ENCODE peak calls at places on chromosomes 4 and X, in five cellular contexts. E, X, U, Z and B are unnamed samples.

GRCh38 chrX:123088331-123088730 is 95.7 kb upstream of the GRIA3 start:
- ATAC-seq in E (no peak), U (no peak), X (no peak), Z (no peak), B (no peak)

GRCh38 chrX:19094654-19095053 is 27.6 kb downstream of the ADGRG2 start:
- ATAC-seq in Z (no peak), U (no peak), E (no peak), X (no peak), B (no peak)

GRCh38 chr4:53802500-53802899 is 211.2 kb upstream of the LNX1 start:
- ATAC-seq in U (no peak), E (no peak), Z (no peak), X (no peak), B (no peak)

GRCh38 chr4:180057198-180057821 is 2185.9 kb upstream of the TENM3 start:
- ATAC-seq in E (no peak), X (no peak), Z (no peak), U (peak; percentile 38), B (no peak)

GRCh38 chrX:70134116-70134477 is 850 bp downstream of the IGBP1 start:
- ATAC-seq in Z (peak; percentile 21), U (no peak), E (no peak), X (peak; percentile 4), B (no peak)

GRCh38 chr4:138984647-138985046 is 30.9 kb upstream of the NOCT start:
- ATAC-seq in E (no peak), Z (no peak), X (no peak), U (no peak), B (no peak)

GRCh38 chr4:53476232-53477037 is 99.0 kb downstream of the FIP1L1 start:
- ATAC-seq in Z (peak; percentile 65), U (peak; percentile 54), X (no peak), E (no peak), B (no peak)

GRCh38 chr4:108350332-108350731 is 181.6 kb upstream of the LEF1 start:
- ATAC-seq in E (no peak), U (no peak), Z (no peak), X (no peak), B (no peak)

GRCh38 chr4:142534994-142535393 is 311.1 kb downstream of the INPP4B start:
- ATAC-seq in Z (no peak), U (no peak), X (peak; percentile 58), E (no peak), B (no peak)

GRCh38 chr4:113331811-113332210 is 282.4 kb downstream of the ANK2 start:
- ATAC-seq in Z (peak; percentile 51), X (no peak), U (peak; percentile 67), E (no peak), B (no peak)

GRCh38 chr4:175674219-175674618 is 137.8 kb downstream of the GPM6A start:
- ATAC-seq in U (peak; percentile 49), Z (no peak), E (no peak), X (no peak), B (no peak)

GRCh38 chr4:1249731-1250526 is 999 bp upstream of the CTBP1 start:
- ATAC-seq in X (peak; percentile 23), E (peak; percentile 58), U (no peak), Z (peak; percentile 8), B (no peak)

GRCh38 chrX:103330601-103331397 is 760 bp downstream of the TCEAL7 start:
- ATAC-seq in U (peak; percentile 92), E (no peak), X (no peak), Z (no peak), B (no peak)

GRCh38 chr4:175509320-175509719 is 302.7 kb downstream of the GPM6A start:
- ATAC-seq in U (peak; percentile 99), X (no peak), E (no peak), Z (no peak), B (no peak)